ENCODE peak calls at places on chromosomes 6 and 20, in six cellular contexts. Z, R, C, F, S and N are unnamed samples.

GRCh38 chr6:111872521-111873177 is 603 bp downstream of the FYN start:
- DNase-seq in C (peak; percentile 16), S (no peak), R (no peak), F (peak; percentile 32), Z (peak; percentile 61), N (no peak)

GRCh38 chr6:134267917-134268361 is 50.0 kb downstream of the SGK1 start:
- DNase-seq in S (peak; percentile 54), C (no peak), F (no peak), Z (peak; percentile 58), R (peak; percentile 19), N (no peak)

GRCh38 chr20:15317546-15318242 is 980.3 kb upstream of the FLRT3 start:
- DNase-seq in R (no peak), F (no peak), S (no peak), Z (no peak), C (no peak), N (no peak)

GRCh38 chr20:51500311-51500710 is 42.2 kb downstream of the NFATC2 start:
- DNase-seq in S (peak; percentile 76), R (no peak), Z (no peak), C (no peak), F (no peak), N (no peak)

GRCh38 chr6:56851541-56852248 is 103.2 kb upstream of the BEND6 start:
- DNase-seq in F (peak; percentile 86), C (peak; percentile 35), Z (peak; percentile 87), R (peak; percentile 72), S (peak; percentile 81), N (peak; percentile 59)

GRCh38 chr6:2866183-2866846 is 24.7 kb upstream of the SERPINB1 start:
- DNase-seq in R (no peak), S (no peak), F (no peak), C (no peak), Z (no peak), N (no peak)

GRCh38 chr6:110537208-110538123 is 61.1 kb upstream of the SLC22A16 start:
- DNase-seq in C (no peak), F (peak; percentile 92), Z (peak; percentile 67), R (peak; percentile 73), S (peak; percentile 95), N (peak; percentile 93)

GRCh38 chr6:75065524-75065923 is 140.3 kb downstream of the COL12A1 start:
- DNase-seq in F (peak; percentile 72), R (no peak), C (no peak), Z (peak; percentile 25), S (no peak), N (peak; percentile 26)

GRCh38 chr20:45918779-45919535 is 7.0 kb upstream of the PLTP start:
- DNase-seq in Z (no peak), S (peak; percentile 35), R (no peak), F (peak; percentile 43), C (no peak), N (no peak)

GRCh38 chr6:30883743-30884520 is at the start of gene DDR1:
- DNase-seq in F (peak; percentile 12), S (peak; percentile 88), C (peak; percentile 75), R (peak; percentile 38), Z (peak; percentile 89), N (no peak)

DNA sequence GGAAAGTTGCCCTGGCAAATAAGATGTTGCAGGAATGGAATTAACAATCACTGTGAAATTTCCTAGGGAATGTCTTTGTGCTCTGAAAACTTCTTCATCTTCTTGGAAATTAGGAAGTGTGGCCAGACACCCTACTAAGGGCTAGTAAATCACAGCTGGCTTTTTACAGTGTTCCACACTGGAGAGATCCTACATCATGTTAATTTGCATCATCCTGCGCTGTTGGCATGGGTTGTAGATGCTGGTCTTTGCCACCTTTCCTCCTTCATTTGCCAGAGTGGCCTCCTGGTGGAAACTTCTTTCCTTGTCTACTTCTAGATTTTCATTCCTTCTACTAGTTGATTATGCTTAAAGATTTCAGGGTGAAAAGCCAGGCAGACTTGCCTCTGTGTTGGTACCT is 2.7 kb downstream of the TNFAIP3 start:
- DNase-seq in S (peak; percentile 13), F (no peak), R (no peak), C (no peak), Z (no peak), N (no peak)
- H3K4me3 ChIP-seq in S (no peak overlapping the region), F (no peak overlapping the region), R (peak overlapping the region; percentile 92), C (no peak overlapping the region), Z (peak overlapping the region; percentile 9), N (peak overlapping the region; percentile 97)

GRCh38 chr6:116511424-116512131 is at the start of gene CALHM5:
- DNase-seq in S (peak; percentile 85), C (peak; percentile 9), F (peak; percentile 93), Z (peak; percentile 68), R (no peak), N (peak; percentile 71)

GRCh38 chr6:116512709-116513108 is 1.3 kb downstream of the CALHM5 start:
- DNase-seq in Z (no peak), S (no peak), C (no peak), F (no peak), R (no peak), N (no peak)

GRCh38 chr6:116513224-116513875 is 1.9 kb downstream of the CALHM5 start:
- DNase-seq in C (no peak), R (no peak), F (no peak), S (peak; percentile 91), Z (no peak), N (no peak)

GRCh38 chr6:116514103-116514502 is 2.7 kb downstream of the CALHM5 start:
- DNase-seq in Z (no peak), R (no peak), S (no peak), F (no peak), C (no peak), N (no peak)

DNA sequence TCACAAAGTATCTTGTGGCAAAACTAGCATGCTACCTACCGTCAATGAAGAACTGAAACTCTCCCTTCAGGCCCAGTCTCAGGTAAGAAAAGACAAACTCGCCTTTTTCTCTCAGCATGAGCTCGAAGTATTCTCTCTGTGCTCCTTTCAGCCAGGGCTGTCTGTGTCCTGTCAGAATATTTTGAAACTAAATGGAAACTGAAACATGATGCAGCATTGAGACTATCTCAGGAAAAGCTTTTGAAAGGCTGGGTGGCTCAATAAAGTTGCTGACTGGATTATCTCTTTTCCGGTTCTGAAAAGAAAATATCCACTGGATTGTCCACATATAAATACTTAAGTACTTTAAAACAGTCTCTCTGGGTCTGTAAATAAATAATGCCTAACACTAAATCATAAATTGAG is 718 bp downstream of the CALHM5 start:
- DNase-seq in S (no peak), R (no peak), F (peak; percentile 21), C (no peak), Z (no peak), N (no peak)
- H3K4me3 ChIP-seq in S (no peak overlapping the region), R (no peak overlapping the region), F (peak overlapping the region; percentile 58), C (no peak overlapping the region), Z (peak overlapping the region; percentile 5), N (peak overlapping the region; percentile 52)

GRCh38 chr6:37005827-37006514 is 516 bp downstream of the FGD2 start:
- DNase-seq in R (no peak), S (no peak), C (no peak), F (no peak), Z (no peak), N (no peak)
- H3K4me3 ChIP-seq in R (no peak overlapping the region), S (no peak overlapping the region), C (no peak overlapping the region), F (no peak overlapping the region), Z (no peak overlapping the region), N (no peak overlapping the region)

DNA sequence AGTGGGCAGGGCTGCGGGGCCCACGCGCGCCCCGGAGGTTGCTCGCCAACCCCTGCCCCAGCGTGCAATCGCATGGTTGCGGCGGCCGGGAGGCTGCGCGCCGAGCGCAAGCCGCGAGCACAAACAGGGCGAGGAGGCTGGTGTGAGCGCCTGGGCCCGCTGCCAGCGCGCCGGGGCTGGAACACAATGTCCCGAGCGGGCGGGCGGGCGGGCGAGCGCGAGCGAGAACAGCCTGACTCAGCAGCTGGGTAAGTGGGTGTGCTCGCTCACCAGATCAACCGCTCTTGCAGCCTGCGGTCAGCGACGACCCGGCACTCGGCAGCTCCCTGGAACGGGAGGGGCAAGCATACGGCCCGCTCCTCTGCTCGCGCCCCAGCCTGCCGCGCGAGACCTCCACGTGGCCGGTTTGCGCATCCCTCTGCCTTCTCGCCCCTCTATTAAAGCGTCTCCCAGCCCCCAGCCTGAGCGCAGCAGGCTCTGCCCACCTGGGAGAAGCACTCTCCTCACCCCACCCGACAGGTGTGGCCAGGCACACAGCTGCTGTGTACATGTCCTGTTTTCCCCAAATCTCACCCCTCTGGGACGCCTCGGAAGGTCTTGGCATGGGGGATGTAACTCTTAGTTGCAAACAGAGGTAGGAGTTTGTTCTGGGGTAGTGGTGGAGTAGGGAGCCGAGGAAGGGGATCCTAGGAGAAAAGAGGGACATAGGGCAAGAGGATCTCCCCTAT is 8.7 kb upstream of the ARMC12 start:
- DNase-seq in S (peak; percentile 97), C (peak; percentile 96), R (peak; percentile 76), F (peak; percentile 94), Z (peak; percentile 96), N (peak; percentile 99)
- H3K4me3 ChIP-seq in S (peak overlapping the region; percentile 41), C (peak overlapping the region; percentile 39), R (peak overlapping the region; percentile 63), F (peak overlapping the region; percentile 48), Z (peak overlapping the region; percentile 45), N (peak overlapping the region; percentile 47)

GRCh38 chr20:33601016-33601415 is 61.1 kb upstream of the C20orf144 start:
- DNase-seq in F (no peak), R (no peak), C (no peak), Z (no peak), S (no peak), N (no peak)

GRCh38 chr20:33604084-33604990 is 57.8 kb upstream of the C20orf144 start:
- DNase-seq in R (no peak), F (no peak), Z (no peak), C (no peak), S (no peak), N (no peak)

GRCh38 chr20:33602826-33603590 is 59.1 kb upstream of the C20orf144 start:
- DNase-seq in S (peak; percentile 65), C (no peak), F (no peak), Z (no peak), R (peak; percentile 76), N (no peak)

GRCh38 chr20:33600414-33600813 is 61.7 kb upstream of the C20orf144 start:
- DNase-seq in Z (no peak), F (no peak), S (no peak), R (no peak), C (no peak), N (no peak)

DNA sequence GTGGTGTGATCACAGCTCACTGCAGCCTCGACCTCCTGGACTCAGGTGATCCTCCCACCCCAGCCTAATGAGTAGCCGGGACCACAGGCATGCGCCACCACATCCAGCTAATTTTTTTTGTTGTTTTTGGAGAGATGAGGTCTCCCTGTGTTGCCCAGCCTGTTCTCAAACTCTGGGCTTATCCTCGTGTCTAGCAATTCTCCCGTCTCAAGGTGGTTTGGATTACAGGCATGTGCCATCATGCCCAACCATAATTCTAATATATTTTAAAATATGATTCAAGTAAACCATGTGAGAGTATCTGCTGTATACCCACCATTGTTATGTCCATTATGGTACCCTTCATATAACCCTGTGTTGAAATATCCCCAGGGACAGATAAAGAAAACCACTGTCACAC is 60.3 kb upstream of the C20orf144 start:
- DNase-seq in S (peak; percentile 69), C (no peak), Z (no peak), R (no peak), F (no peak), N (no peak)
- H3K4me3 ChIP-seq in S (no peak overlapping the region), C (no peak overlapping the region), Z (no peak overlapping the region), R (no peak overlapping the region), F (no peak overlapping the region), N (no peak overlapping the region)